ENCODE peak calls at places on chromosome 10, in eight cellular contexts. I is AG04450, S is endothelial cell, M is HCEC 1CT, H is RCC 7860, W is RKO, G is left ventricle myocardium inferior, D is NCI-H1105. T is an unnamed sample.

GRCh38 chr10:24723788-24724380 is at the start of gene ARHGAP21:
- DNase-seq in I (no peak), S (peak), M (peak), H (peak), W (peak), G (peak), D (no peak), T (peak)

GRCh38 chr10:110252148-110252547 is 44.7 kb downstream of the MXI1 start:
- DNase-seq in I (no peak), S (no peak), M (no peak), H (no peak), W (no peak), G (no peak), D (no peak), T (no peak)

GRCh38 chr10:1629326-1630036 is 107.8 kb downstream of the ADARB2 start:
- DNase-seq in I (no peak), S (no peak), M (no peak), H (no peak), W (no peak), G (no peak), D (no peak), T (no peak)

GRCh38 chr10:79331709-79332108 is 15.6 kb upstream of the PPIF start:
- DNase-seq in I (peak), S (no peak), M (peak), H (peak), W (peak), G (no peak), D (no peak), T (peak)

GRCh38 chr10:22245567-22245966 is 27.8 kb upstream of the EBLN1 start:
- DNase-seq in I (no peak), S (no peak), M (peak), H (peak), W (no peak), G (no peak), D (no peak), T (peak)

GRCh38 chr10:117137911-117138642 is at the start of gene VAX1:
- DNase-seq in I (no peak), S (peak), M (no peak), H (no peak), W (no peak), G (no peak), D (no peak), T (no peak)

GRCh38 chr10:102409604-102410426 is 8.8 kb downstream of the PSD start:
- DNase-seq in I (no peak), S (no peak), M (no peak), H (no peak), W (no peak), G (no peak), D (no peak), T (no peak)

GRCh38 chr10:119737827-119738226 is 12.0 kb downstream of the INPP5F start:
- DNase-seq in I (peak), S (no peak), M (peak), H (peak), W (peak), G (no peak), D (no peak), T (peak)

GRCh38 chr10:77841711-77842375 is 84.7 kb downstream of the DLG5 start:
- DNase-seq in I (no peak), S (no peak), M (no peak), H (peak), W (no peak), G (no peak), D (no peak), T (no peak)

GRCh38 chr10:69641261-69641980 is 11.4 kb downstream of the FAM241B start:
- DNase-seq in I (no peak), S (no peak), M (peak), H (peak), W (peak), G (no peak), D (no peak), T (peak)

GRCh38 chr10:49498465-49498864 is 40.5 kb downstream of the ERCC6 start:
- DNase-seq in I (no peak), S (no peak), M (no peak), H (no peak), W (no peak), G (no peak), D (no peak), T (no peak)

GRCh38 chr10:117547301-117548153 is 5.0 kb downstream of the EMX2 start:
- DNase-seq in I (no peak), S (no peak), M (no peak), H (no peak), W (no peak), G (no peak), D (no peak), T (no peak)

GRCh38 chr10:48343871-48344598 is 37.6 kb downstream of the MAPK8 start:
- DNase-seq in I (no peak), S (no peak), M (no peak), H (no peak), W (no peak), G (no peak), D (no peak), T (no peak)

GRCh38 chr10:29756476-29756875 is 121.7 kb upstream of the SVIL start:
- DNase-seq in I (no peak), S (no peak), M (no peak), H (no peak), W (no peak), G (no peak), D (no peak), T (no peak)

GRCh38 chr10:50508315-50509051 is 115.3 kb downstream of the SGMS1 start:
- DNase-seq in I (no peak), S (no peak), M (no peak), H (no peak), W (no peak), G (no peak), D (no peak), T (peak)

GRCh38 chr10:43863859-43864591 is 215.3 kb upstream of the ZNF32 start:
- DNase-seq in I (peak), S (no peak), M (peak), H (peak), W (no peak), G (peak), D (no peak), T (peak)

GRCh38 chr10:118908487-118909280 is 120.8 kb upstream of the NANOS1 start:
- DNase-seq in I (no peak), S (no peak), M (no peak), H (no peak), W (no peak), G (no peak), D (no peak), T (no peak)

GRCh38 chr10:3474266-3474665 is 301.7 kb upstream of the PITRM1 start:
- DNase-seq in I (no peak), S (no peak), M (no peak), H (no peak), W (no peak), G (no peak), D (no peak), T (no peak)

GRCh38 chr10:80462986-80463741 is 9.1 kb downstream of the TSPAN14 start:
- DNase-seq in I (no peak), S (no peak), M (peak), H (peak), W (peak), G (no peak), D (peak), T (no peak)

GRCh38 chr10:11610855-11611247 is 599 bp downstream of the USP6NL start:
- DNase-seq in I (no peak), S (peak), M (peak), H (no peak), W (peak), G (peak), D (no peak), T (peak)